ENCODE peak calls at places on chromosomes 3 and 15, in four cellular contexts. N is GM12878, M is HepG2, P is K562. X is an unnamed sample.

GRCh38 chr3:169165196-169166159 is 498.0 kb downstream of the MECOM start:
- DNase-seq in N (no peak), P (no peak), M (no peak), X (no peak)

GRCh38 chr15:33279613-33280205 is 31.1 kb upstream of the RYR3 start:
- DNase-seq in M (no peak), N (no peak), P (no peak), X (no peak)

GRCh38 chr3:118262800-118263402 is 771.7 kb downstream of the IGSF11 start:
- DNase-seq in N (no peak), P (no peak), M (no peak), X (no peak)

GRCh38 chr3:188673509-188674239 is 498.1 kb upstream of the TPRG1 start:
- DNase-seq in N (no peak), P (no peak), M (no peak), X (no peak)

GRCh38 chr3:50132421-50133282 is 22.5 kb upstream of the SEMA3F start:
- DNase-seq in M (no peak), N (no peak), P (no peak), X (no peak)

GRCh38 chr3:133832802-133833144 is 27.2 kb downstream of the SRPRB start:
- DNase-seq in N (no peak), P (no peak), M (peak; percentile 54), X (no peak)

GRCh38 chr15:99447497-99448371 is 118.0 kb upstream of the MEF2A start:
- DNase-seq in P (peak; percentile 62), M (no peak), N (no peak), X (no peak)

GRCh38 chr15:49155110-49155833 is at the start of gene COPS2:
- DNase-seq in N (peak; percentile 98), M (peak; percentile 96), P (peak; percentile 88), X (peak; percentile 74)

GRCh38 chr3:126955004-126955790 is 27.7 kb upstream of the PLXNA1 start:
- DNase-seq in N (peak; percentile 20), P (no peak), M (no peak), X (no peak)

GRCh38 chr15:73082719-73083275 is 30.5 kb downstream of the NEO1 start:
- DNase-seq in P (no peak), N (no peak), M (no peak), X (no peak)

GRCh38 chr15:85397151-85397550 is 16.7 kb downstream of the AKAP13 start:
- DNase-seq in N (no peak), P (no peak), M (no peak), X (no peak)

GRCh38 chr3:131786386-131786785 is 248.4 kb downstream of the CPNE4 start:
- DNase-seq in M (no peak), N (no peak), P (no peak), X (no peak)

GRCh38 chr3:62035664-62036063 is 337.7 kb downstream of the FEZF2 start:
- DNase-seq in M (no peak), P (no peak), N (no peak), X (no peak)

GRCh38 chr15:101506491-101506890 is 17.0 kb upstream of the PCSK6 start:
- DNase-seq in M (no peak), P (no peak), N (no peak), X (peak; percentile 5)

GRCh38 chr15:101505610-101506337 is 16.3 kb upstream of the PCSK6 start:
- DNase-seq in P (no peak), N (no peak), M (no peak), X (no peak)

GRCh38 chr15:101504373-101504772 is 14.9 kb upstream of the PCSK6 start:
- DNase-seq in N (no peak), M (no peak), P (no peak), X (peak; percentile 12)

GRCh38 chr15:101503296-101503599 is 13.7 kb upstream of the PCSK6 start:
- DNase-seq in M (no peak), P (no peak), N (no peak), X (no peak)

DNA sequence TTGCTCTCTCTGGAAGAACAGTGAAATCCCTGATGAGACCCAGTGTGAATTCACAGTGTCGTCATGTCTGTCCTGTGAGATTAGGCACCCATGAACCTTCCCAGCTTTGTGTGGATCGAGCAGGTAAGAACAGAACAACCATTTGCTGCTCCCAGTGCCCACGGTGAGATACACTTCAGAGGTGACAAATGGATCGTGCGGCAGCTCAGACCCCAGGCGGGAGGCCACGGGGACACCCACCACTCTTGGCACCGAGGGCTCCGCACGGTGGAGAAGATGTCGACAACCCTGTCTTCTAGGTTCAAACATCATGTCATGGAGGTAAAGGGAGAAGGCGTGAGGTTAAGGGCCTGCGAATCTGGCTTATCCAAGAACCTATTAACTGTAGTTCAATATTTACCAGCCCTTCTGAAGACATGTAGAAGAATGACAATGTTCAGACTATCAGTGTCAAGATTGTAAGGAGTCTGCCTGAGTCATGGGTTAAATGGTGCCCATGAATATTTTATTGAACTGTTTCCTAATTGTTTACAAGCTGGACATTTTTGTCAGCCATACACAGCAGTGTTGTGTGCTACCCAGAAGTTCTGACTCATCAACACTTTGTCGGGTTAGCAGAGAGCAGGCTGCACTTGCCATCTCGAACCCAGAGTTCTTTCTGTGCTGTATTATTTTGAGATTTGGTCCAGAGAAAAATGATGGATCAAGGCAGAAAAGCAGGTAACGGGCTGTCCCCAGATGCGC is 15.5 kb upstream of the PCSK6 start:
- DNase-seq in M (no peak), P (no peak), N (no peak), X (peak; percentile 7)
- TF ChIP-seq FOXM1 in M (no peak), P (no peak), N (no peak), X (no peak)

DNA sequence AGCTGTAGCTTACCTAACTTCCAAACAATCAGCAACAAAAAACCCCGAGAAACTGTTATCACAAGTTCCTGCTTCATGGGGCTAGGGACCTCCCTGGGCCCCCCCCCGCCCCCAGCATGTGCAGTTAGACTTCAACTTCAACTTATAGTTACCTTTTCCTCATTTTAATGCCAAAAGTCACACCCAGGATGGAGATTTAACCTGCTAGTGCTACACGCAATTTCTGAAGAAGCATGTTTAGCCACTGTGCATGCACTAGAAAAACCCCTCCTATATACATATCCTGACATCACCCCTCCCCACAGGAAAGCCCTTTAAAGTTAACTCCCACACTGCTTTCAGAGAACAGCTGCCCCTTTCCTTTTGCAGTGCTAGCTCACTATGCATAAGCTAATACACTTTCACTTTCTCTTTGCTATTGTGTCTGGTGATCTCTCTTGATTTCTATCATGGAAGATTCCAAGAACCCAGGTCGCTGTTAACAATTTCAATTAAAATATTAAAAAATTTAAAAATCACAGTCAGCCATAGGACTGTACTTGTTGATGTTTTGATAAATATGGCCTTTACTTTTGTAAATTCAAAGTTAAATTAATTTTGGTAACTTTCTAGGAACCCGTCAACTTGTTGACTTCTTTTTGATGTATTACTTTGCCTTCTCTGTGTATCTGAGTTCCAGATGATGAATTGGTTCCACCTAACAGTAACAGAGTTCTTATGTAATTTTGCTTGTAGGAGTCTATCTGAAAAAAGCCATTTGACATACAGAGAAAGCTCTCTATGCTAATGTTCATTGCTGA is 75.2 kb upstream of the ACAD9 start:
- DNase-seq in P (peak; percentile 59), M (no peak), N (peak; percentile 83), X (no peak)
- TF ChIP-seq FOXK2 in P (peak; percentile 53), M (no peak), N (peak; percentile 56), X (no peak)

DNA sequence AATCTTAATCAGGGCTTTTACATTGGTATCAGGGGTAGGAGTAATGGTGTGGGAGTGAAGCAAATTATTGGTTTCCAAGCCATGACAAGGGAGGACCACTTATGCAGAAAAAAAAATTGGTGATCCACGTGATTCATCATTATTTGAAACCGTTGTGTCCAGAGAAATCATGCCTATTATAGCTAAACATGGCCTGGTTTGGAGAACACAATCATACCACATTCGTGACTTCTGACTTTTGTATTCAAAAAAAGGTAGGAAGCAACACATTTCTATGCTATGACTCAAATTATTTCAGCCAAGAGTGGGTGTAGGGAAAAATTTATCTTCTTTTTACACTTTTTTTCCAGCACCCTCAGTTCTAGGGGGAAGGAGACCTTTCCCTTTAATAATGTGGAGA is 924.3 kb upstream of the GBE1 start:
- DNase-seq in P (no peak), N (no peak), M (no peak), X (no peak)
- TF ChIP-seq FOXM1 in P (no peak), N (no peak), M (no peak), X (no peak)

DNA sequence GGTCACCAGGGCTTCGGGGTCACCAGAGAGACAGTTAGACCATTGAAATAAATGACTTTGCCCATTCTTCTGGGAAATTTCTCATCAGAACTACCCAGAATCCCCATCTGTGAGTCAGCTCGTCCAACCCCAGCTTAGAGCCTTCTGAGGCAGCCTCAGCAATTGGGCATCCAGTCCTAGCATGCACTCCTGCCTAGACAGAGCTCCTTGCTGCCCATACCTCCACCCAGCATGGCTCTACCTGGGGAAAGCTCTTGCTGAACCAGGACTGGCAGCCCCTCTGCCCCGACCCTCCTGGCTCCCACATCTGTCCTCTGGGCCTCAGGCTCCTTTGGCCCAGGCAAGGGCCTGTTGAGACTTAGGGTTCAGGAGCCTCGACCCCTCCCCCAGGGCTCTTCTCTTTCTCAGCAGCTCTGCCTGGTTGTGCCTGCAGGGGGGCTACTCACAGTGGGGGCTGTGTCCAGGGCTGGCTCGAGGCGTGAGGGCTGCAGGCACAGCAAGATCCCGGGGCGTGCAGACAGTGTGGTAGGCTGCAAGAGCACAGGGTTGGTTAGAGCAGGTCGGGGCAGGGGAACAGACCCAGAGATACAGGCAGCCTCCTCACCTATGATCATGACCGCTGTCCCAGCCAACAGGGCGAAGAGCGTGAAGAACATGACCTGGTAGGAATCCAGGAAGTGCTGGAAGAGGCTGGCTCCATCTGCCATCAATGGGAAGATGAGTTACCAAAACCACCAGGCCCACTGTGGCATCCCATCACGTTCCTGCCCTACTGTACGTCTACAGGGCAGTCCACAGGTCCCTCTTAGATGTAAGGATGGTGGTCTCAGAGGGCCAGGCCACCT is 101.3 kb downstream of the NUP210 start:
- DNase-seq in P (no peak), M (no peak), N (no peak), X (no peak)
- TF ChIP-seq FOXK2 in P (no peak), M (no peak), N (no peak), X (no peak)

GRCh38 chr15:65424683-65425082 is 1.9 kb upstream of the IGDCC4 start:
- DNase-seq in P (no peak), M (no peak), N (no peak), X (no peak)
- TF ChIP-seq FOXM1 in P (no peak), M (no peak), N (no peak), X (no peak)

GRCh38 chr3:122464659-122465058 is 48.8 kb upstream of the WDR5B start:
- DNase-seq in M (no peak), P (no peak), N (no peak), X (no peak)
- TF ChIP-seq FOXK2 in M (no peak), P (no peak), N (no peak), X (no peak)

DNA sequence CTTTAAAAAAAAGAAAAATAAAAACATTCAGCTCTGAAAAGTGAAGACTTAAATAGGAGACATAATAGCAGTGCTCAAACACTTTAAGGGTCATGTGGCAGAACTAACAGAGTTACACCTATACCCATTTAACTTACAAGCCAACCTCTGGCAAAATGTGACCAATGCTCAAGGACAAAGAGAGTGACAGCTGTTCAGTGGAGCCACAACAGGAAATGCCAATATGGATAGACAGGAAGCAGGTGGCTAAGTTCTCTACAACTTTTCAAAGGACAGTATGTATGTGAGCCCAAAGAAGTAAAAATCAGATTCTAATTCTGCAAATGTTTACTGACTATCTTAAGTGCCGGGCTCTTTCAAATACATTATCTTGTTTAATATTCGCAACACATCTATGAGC is 3.4 kb downstream of the TMCC1 start:
- DNase-seq in N (peak; percentile 15), M (peak; percentile 64), P (no peak), X (no peak)
- TF ChIP-seq FOXM1 in N (no peak), M (no peak), P (no peak), X (no peak)

X was measured in HEK293T.